ENCODE peak calls at places on chromosomes 4 and X, in five cellular contexts. R is T-helper 2 cell, T is astrocyte, G is ACHN, F is NCI-H1092 treated with DMSO at 0.1 percent for 48 hours. L is an unnamed sample.

GRCh38 chr4:3046149-3046548 is 28.2 kb downstream of the HTT-AS start:
- DNase-seq in R (no peak), T (no peak), G (no peak), F (no peak), L (no peak)

GRCh38 chrX:145405012-145405411 is 157.7 kb downstream of the SPANXN1 start:
- DNase-seq in F (peak; percentile 42), T (no peak), G (peak; percentile 31), R (peak; percentile 10), L (no peak)

GRCh38 chrX:2547746-2548145 is 47.0 kb upstream of the DHRSX start:
- DNase-seq in F (no peak), R (peak; percentile 15), G (no peak), T (no peak), L (no peak)

GRCh38 chrX:36684053-36684452 is 324.1 kb upstream of the FAM47C start:
- DNase-seq in T (no peak), R (no peak), F (no peak), G (no peak), L (no peak)

GRCh38 chr4:98903561-98903960 is 25.4 kb downstream of the EIF4E start:
- DNase-seq in R (no peak), G (no peak), F (no peak), T (no peak), L (no peak)

GRCh38 chrX:154990496-154990895 is 32.0 kb downstream of the F8 start:
- DNase-seq in G (no peak), T (no peak), F (no peak), R (no peak), L (no peak)

GRCh38 chr4:73520821-73521220 is 39.3 kb downstream of the AFM start:
- DNase-seq in F (no peak), T (peak; percentile 56), G (no peak), R (no peak), L (no peak)

GRCh38 chrX:11462136-11462535 is 168.9 kb downstream of the AMELX start:
- DNase-seq in G (no peak), T (no peak), F (no peak), R (no peak), L (no peak)

GRCh38 chrX:149527705-149528104 is 13.1 kb upstream of the EOLA1 start:
- DNase-seq in G (peak; percentile 37), F (peak; percentile 22), T (no peak), R (peak; percentile 72), L (no peak)

GRCh38 chr4:95084584-95084983 is 326.8 kb downstream of the BMPR1B start:
- DNase-seq in G (no peak), F (no peak), T (no peak), R (no peak), L (no peak)

GRCh38 chrX:154396948-154397887 is 959 bp upstream of the RPL10 start:
- DNase-seq in G (peak; percentile 67), R (peak; percentile 74), F (peak; percentile 63), T (peak; percentile 25), L (no peak)

GRCh38 chr4:26093561-26093960 is 179.5 kb downstream of the SMIM20 start:
- DNase-seq in R (no peak), T (no peak), G (no peak), F (no peak), L (no peak)

GRCh38 chr4:128907966-128908365 is 98.5 kb downstream of the JADE1 start:
- DNase-seq in T (no peak), R (no peak), G (no peak), F (no peak), L (no peak)

GRCh38 chr4:4541040-4541631 is 712 bp downstream of the STX18 start:
- DNase-seq in T (peak; percentile 55), G (peak; percentile 59), F (peak; percentile 14), R (peak; percentile 59), L (no peak)

GRCh38 chr4:150782311-150782710 is 200.4 kb downstream of the MAB21L2 start:
- DNase-seq in T (peak; percentile 32), R (no peak), F (peak; percentile 6), G (no peak), L (no peak)

GRCh38 chrX:97006167-97006566 is 122.5 kb downstream of the RPA4 start:
- DNase-seq in T (no peak), F (no peak), G (no peak), R (no peak), L (no peak)